ENCODE peak calls at places on chromosomes 2 and 18, in ten cellular contexts. One of them, this sample, is unnamed.

GRCh38 chr2:222613715-222614331 is 42.1 kb downstream of the FARSB start:
- DNase-seq in GM23248: peak
- DNase-seq in esophagus squamous epithelium: no peak
- DNase-seq in NCI-H2029 treated with DMSO at 0.1 percent for 48 hours: peak
- DNase-seq in cardiac fibroblast: peak
- DNase-seq in NB4: peak
- DNase-seq in NCI-H187: no peak
- DNase-seq in GM12864: peak
- DNase-seq in MV-4-11: peak
- DNase-seq in mesothelial cell of epicardium: no peak
- DNase-seq in this sample: no peak

GRCh38 chr18:31101148-31102019 is 837 bp downstream of the DSC2 start:
- DNase-seq in esophagus squamous epithelium: no peak
- DNase-seq in GM12864: no peak
- DNase-seq in NCI-H2029 treated with DMSO at 0.1 percent for 48 hours: no peak
- DNase-seq in NCI-H187: no peak
- DNase-seq in NB4: peak
- DNase-seq in MV-4-11: peak
- DNase-seq in mesothelial cell of epicardium: peak
- DNase-seq in GM23248: no peak
- DNase-seq in cardiac fibroblast: peak
- DNase-seq in this sample: no peak

GRCh38 chr2:20422679-20423271 is 24.1 kb upstream of the RHOB start:
- DNase-seq in NCI-H187: no peak
- DNase-seq in esophagus squamous epithelium: no peak
- DNase-seq in MV-4-11: peak
- DNase-seq in GM23248: peak
- DNase-seq in NB4: peak
- DNase-seq in NCI-H2029 treated with DMSO at 0.1 percent for 48 hours: no peak
- DNase-seq in cardiac fibroblast: peak
- DNase-seq in mesothelial cell of epicardium: no peak
- DNase-seq in GM12864: no peak
- DNase-seq in this sample: no peak

GRCh38 chr2:28683100-28683706 is 68.4 kb upstream of the PPP1CB start:
- DNase-seq in esophagus squamous epithelium: no peak
- DNase-seq in GM12864: no peak
- DNase-seq in NCI-H2029 treated with DMSO at 0.1 percent for 48 hours: peak
- DNase-seq in MV-4-11: no peak
- DNase-seq in GM23248: peak
- DNase-seq in cardiac fibroblast: peak
- DNase-seq in mesothelial cell of epicardium: peak
- DNase-seq in NB4: no peak
- DNase-seq in NCI-H187: peak
- DNase-seq in this sample: no peak

GRCh38 chr2:108855194-108855593 is 68.6 kb downstream of the CCDC138 start:
- DNase-seq in esophagus squamous epithelium: no peak
- DNase-seq in NCI-H2029 treated with DMSO at 0.1 percent for 48 hours: no peak
- DNase-seq in GM23248: peak
- DNase-seq in NB4: peak
- DNase-seq in mesothelial cell of epicardium: no peak
- DNase-seq in cardiac fibroblast: peak
- DNase-seq in NCI-H187: no peak
- DNase-seq in GM12864: no peak
- DNase-seq in MV-4-11: no peak
- DNase-seq in this sample: no peak

GRCh38 chr2:97849881-97850540 is 136.6 kb downstream of the ZAP70 start:
- DNase-seq in MV-4-11: peak
- DNase-seq in cardiac fibroblast: no peak
- DNase-seq in GM12864: peak
- DNase-seq in mesothelial cell of epicardium: no peak
- DNase-seq in NB4: no peak
- DNase-seq in NCI-H2029 treated with DMSO at 0.1 percent for 48 hours: no peak
- DNase-seq in GM23248: peak
- DNase-seq in NCI-H187: no peak
- DNase-seq in esophagus squamous epithelium: no peak
- DNase-seq in this sample: no peak

GRCh38 chr2:12928706-12929291 is 212.1 kb downstream of the TRIB2 start:
- DNase-seq in GM23248: no peak
- DNase-seq in mesothelial cell of epicardium: no peak
- DNase-seq in NCI-H187: no peak
- DNase-seq in esophagus squamous epithelium: no peak
- DNase-seq in MV-4-11: no peak
- DNase-seq in cardiac fibroblast: no peak
- DNase-seq in NCI-H2029 treated with DMSO at 0.1 percent for 48 hours: no peak
- DNase-seq in NB4: no peak
- DNase-seq in GM12864: no peak
- DNase-seq in this sample: no peak

GRCh38 chr2:108884629-108885028 is 98.1 kb downstream of the CCDC138 start:
- DNase-seq in NB4: no peak
- DNase-seq in cardiac fibroblast: no peak
- DNase-seq in MV-4-11: no peak
- DNase-seq in NCI-H187: no peak
- DNase-seq in GM12864: no peak
- DNase-seq in GM23248: no peak
- DNase-seq in NCI-H2029 treated with DMSO at 0.1 percent for 48 hours: no peak
- DNase-seq in esophagus squamous epithelium: no peak
- DNase-seq in mesothelial cell of epicardium: no peak
- DNase-seq in this sample: no peak

GRCh38 chr2:82993631-82994030 is 1465.4 kb downstream of the SUCLG1 start:
- DNase-seq in MV-4-11: no peak
- DNase-seq in NCI-H187: no peak
- DNase-seq in esophagus squamous epithelium: no peak
- DNase-seq in cardiac fibroblast: no peak
- DNase-seq in mesothelial cell of epicardium: no peak
- DNase-seq in NB4: no peak
- DNase-seq in GM23248: no peak
- DNase-seq in GM12864: no peak
- DNase-seq in NCI-H2029 treated with DMSO at 0.1 percent for 48 hours: no peak
- DNase-seq in this sample: no peak

GRCh38 chr2:46876741-46877384 is 38.7 kb downstream of the MCFD2 start:
- DNase-seq in GM23248: peak
- DNase-seq in cardiac fibroblast: peak
- DNase-seq in GM12864: no peak
- DNase-seq in esophagus squamous epithelium: no peak
- DNase-seq in mesothelial cell of epicardium: no peak
- DNase-seq in NCI-H2029 treated with DMSO at 0.1 percent for 48 hours: no peak
- DNase-seq in NCI-H187: no peak
- DNase-seq in NB4: peak
- DNase-seq in MV-4-11: peak
- DNase-seq in this sample: no peak

GRCh38 chr18:27707201-27707600 is 469.7 kb downstream of the CDH2 start:
- DNase-seq in MV-4-11: no peak
- DNase-seq in GM12864: no peak
- DNase-seq in NCI-H187: no peak
- DNase-seq in mesothelial cell of epicardium: no peak
- DNase-seq in NCI-H2029 treated with DMSO at 0.1 percent for 48 hours: no peak
- DNase-seq in cardiac fibroblast: no peak
- DNase-seq in GM23248: peak
- DNase-seq in NB4: no peak
- DNase-seq in esophagus squamous epithelium: no peak
- DNase-seq in this sample: no peak

GRCh38 chr2:101168647-101169046 is 17.5 kb upstream of the TBC1D8 start:
- DNase-seq in MV-4-11: no peak
- DNase-seq in mesothelial cell of epicardium: no peak
- DNase-seq in NCI-H2029 treated with DMSO at 0.1 percent for 48 hours: no peak
- DNase-seq in NB4: no peak
- DNase-seq in GM12864: no peak
- DNase-seq in esophagus squamous epithelium: no peak
- DNase-seq in NCI-H187: no peak
- DNase-seq in GM23248: no peak
- DNase-seq in cardiac fibroblast: no peak
- DNase-seq in this sample: no peak

GRCh38 chr18:10006261-10006903 is 92.6 kb downstream of the VAPA start:
- DNase-seq in NCI-H2029 treated with DMSO at 0.1 percent for 48 hours: no peak
- DNase-seq in esophagus squamous epithelium: no peak
- DNase-seq in NB4: peak
- DNase-seq in cardiac fibroblast: peak
- DNase-seq in NCI-H187: no peak
- DNase-seq in MV-4-11: peak
- DNase-seq in GM23248: peak
- DNase-seq in mesothelial cell of epicardium: no peak
- DNase-seq in GM12864: no peak
- DNase-seq in this sample: no peak

GRCh38 chr18:3466872-3467271 is 16.9 kb downstream of the TGIF1 start:
- DNase-seq in NCI-H187: no peak
- DNase-seq in esophagus squamous epithelium: no peak
- DNase-seq in GM23248: no peak
- DNase-seq in NCI-H2029 treated with DMSO at 0.1 percent for 48 hours: no peak
- DNase-seq in mesothelial cell of epicardium: no peak
- DNase-seq in MV-4-11: no peak
- DNase-seq in NB4: no peak
- DNase-seq in GM12864: no peak
- DNase-seq in cardiac fibroblast: no peak
- DNase-seq in this sample: no peak

GRCh38 chr2:205885492-205886099 is 200.4 kb downstream of the INO80D start:
- DNase-seq in NCI-H2029 treated with DMSO at 0.1 percent for 48 hours: no peak
- DNase-seq in cardiac fibroblast: peak
- DNase-seq in NCI-H187: no peak
- DNase-seq in mesothelial cell of epicardium: peak
- DNase-seq in MV-4-11: peak
- DNase-seq in esophagus squamous epithelium: no peak
- DNase-seq in GM23248: peak
- DNase-seq in GM12864: peak
- DNase-seq in NB4: peak
- DNase-seq in this sample: peak